ENCODE peak calls at places on chromosomes 2 and 18, in six cellular contexts. One of them, this sample, is unnamed.

GRCh38 chr2:225010804-225011203 is 31.5 kb downstream of the DOCK10 start:
- DNase-seq in nucleus accumbens: no peak
- DNase-seq in H4: no peak
- DNase-seq in M059J: peak
- DNase-seq in HTR-8/SVneo: peak
- DNase-seq in activated CD8-positive, alpha-beta memory T cell treated with anti-CD3 and anti-CD28 coated beads, Interleukin-2, amount 50 U/mL, for 4 hours: no peak
- DNase-seq in this sample: no peak

GRCh38 chr2:162113088-162113770 is 38.8 kb downstream of the GCG start:
- DNase-seq in HTR-8/SVneo: no peak
- DNase-seq in H4: no peak
- DNase-seq in nucleus accumbens: no peak
- DNase-seq in M059J: no peak
- DNase-seq in activated CD8-positive, alpha-beta memory T cell treated with anti-CD3 and anti-CD28 coated beads, Interleukin-2, amount 50 U/mL, for 4 hours: no peak
- DNase-seq in this sample: no peak

GRCh38 chr18:42157878-42158277 is 202.8 kb downstream of the PIK3C3 start:
- DNase-seq in M059J: no peak
- DNase-seq in activated CD8-positive, alpha-beta memory T cell treated with anti-CD3 and anti-CD28 coated beads, Interleukin-2, amount 50 U/mL, for 4 hours: no peak
- DNase-seq in H4: no peak
- DNase-seq in HTR-8/SVneo: no peak
- DNase-seq in nucleus accumbens: no peak
- DNase-seq in this sample: no peak

GRCh38 chr2:152445791-152446201 is 110.8 kb downstream of the FMNL2 start:
- DNase-seq in activated CD8-positive, alpha-beta memory T cell treated with anti-CD3 and anti-CD28 coated beads, Interleukin-2, amount 50 U/mL, for 4 hours: no peak
- DNase-seq in M059J: peak
- DNase-seq in H4: peak
- DNase-seq in HTR-8/SVneo: peak
- DNase-seq in nucleus accumbens: no peak
- DNase-seq in this sample: no peak

GRCh38 chr2:239824051-239824694 is 201.0 kb downstream of the NDUFA10 start:
- DNase-seq in activated CD8-positive, alpha-beta memory T cell treated with anti-CD3 and anti-CD28 coated beads, Interleukin-2, amount 50 U/mL, for 4 hours: peak
- DNase-seq in M059J: peak
- DNase-seq in nucleus accumbens: no peak
- DNase-seq in H4: peak
- DNase-seq in HTR-8/SVneo: no peak
- DNase-seq in this sample: no peak

GRCh38 chr2:71927757-71928715 is 219.6 kb downstream of the CYP26B1 start:
- DNase-seq in HTR-8/SVneo: no peak
- DNase-seq in activated CD8-positive, alpha-beta memory T cell treated with anti-CD3 and anti-CD28 coated beads, Interleukin-2, amount 50 U/mL, for 4 hours: no peak
- DNase-seq in M059J: no peak
- DNase-seq in nucleus accumbens: no peak
- DNase-seq in H4: no peak
- DNase-seq in this sample: no peak

GRCh38 chr18:79485788-79486355 is 90.1 kb downstream of the NFATC1 start:
- DNase-seq in nucleus accumbens: no peak
- DNase-seq in M059J: peak
- DNase-seq in H4: peak
- DNase-seq in activated CD8-positive, alpha-beta memory T cell treated with anti-CD3 and anti-CD28 coated beads, Interleukin-2, amount 50 U/mL, for 4 hours: peak
- DNase-seq in HTR-8/SVneo: peak
- DNase-seq in this sample: no peak

GRCh38 chr2:30412392-30413321 is 34.4 kb upstream of the LCLAT1 start:
- DNase-seq in HTR-8/SVneo: no peak
- DNase-seq in activated CD8-positive, alpha-beta memory T cell treated with anti-CD3 and anti-CD28 coated beads, Interleukin-2, amount 50 U/mL, for 4 hours: no peak
- DNase-seq in H4: no peak
- DNase-seq in nucleus accumbens: no peak
- DNase-seq in M059J: no peak
- DNase-seq in this sample: no peak

GRCh38 chr2:241627675-241628074 is 9.3 kb downstream of the THAP4 start:
- DNase-seq in activated CD8-positive, alpha-beta memory T cell treated with anti-CD3 and anti-CD28 coated beads, Interleukin-2, amount 50 U/mL, for 4 hours: no peak
- DNase-seq in H4: no peak
- DNase-seq in nucleus accumbens: no peak
- DNase-seq in M059J: no peak
- DNase-seq in HTR-8/SVneo: no peak
- DNase-seq in this sample: no peak

GRCh38 chr2:8794923-8795825 is 42.2 kb downstream of the KIDINS220 start:
- DNase-seq in activated CD8-positive, alpha-beta memory T cell treated with anti-CD3 and anti-CD28 coated beads, Interleukin-2, amount 50 U/mL, for 4 hours: no peak
- DNase-seq in M059J: no peak
- DNase-seq in H4: no peak
- DNase-seq in HTR-8/SVneo: no peak
- DNase-seq in nucleus accumbens: no peak
- DNase-seq in this sample: no peak

GRCh38 chr18:12783524-12783923 is 80.7 kb downstream of the PSMG2 start:
- DNase-seq in activated CD8-positive, alpha-beta memory T cell treated with anti-CD3 and anti-CD28 coated beads, Interleukin-2, amount 50 U/mL, for 4 hours: no peak
- DNase-seq in nucleus accumbens: no peak
- DNase-seq in H4: no peak
- DNase-seq in HTR-8/SVneo: no peak
- DNase-seq in M059J: no peak
- DNase-seq in this sample: no peak

GRCh38 chr2:1556776-1557466 is 143.7 kb downstream of the TPO start:
- DNase-seq in HTR-8/SVneo: peak
- DNase-seq in nucleus accumbens: no peak
- DNase-seq in M059J: peak
- DNase-seq in activated CD8-positive, alpha-beta memory T cell treated with anti-CD3 and anti-CD28 coated beads, Interleukin-2, amount 50 U/mL, for 4 hours: no peak
- DNase-seq in H4: peak
- DNase-seq in this sample: no peak

GRCh38 chr2:1837022-1837421 is 92.7 kb upstream of the PXDN start:
- DNase-seq in HTR-8/SVneo: no peak
- DNase-seq in M059J: no peak
- DNase-seq in nucleus accumbens: no peak
- DNase-seq in activated CD8-positive, alpha-beta memory T cell treated with anti-CD3 and anti-CD28 coated beads, Interleukin-2, amount 50 U/mL, for 4 hours: no peak
- DNase-seq in H4: no peak
- DNase-seq in this sample: no peak

GRCh38 chr18:75874401-75875093 is 447.0 kb upstream of the SMIM21 start:
- DNase-seq in HTR-8/SVneo: no peak
- DNase-seq in H4: no peak
- DNase-seq in nucleus accumbens: no peak
- DNase-seq in M059J: no peak
- DNase-seq in activated CD8-positive, alpha-beta memory T cell treated with anti-CD3 and anti-CD28 coated beads, Interleukin-2, amount 50 U/mL, for 4 hours: no peak
- DNase-seq in this sample: no peak

GRCh38 chr2:65064728-65065552 is 8.7 kb downstream of the CEP68 start:
- DNase-seq in H4: peak
- DNase-seq in nucleus accumbens: peak
- DNase-seq in M059J: peak
- DNase-seq in activated CD8-positive, alpha-beta memory T cell treated with anti-CD3 and anti-CD28 coated beads, Interleukin-2, amount 50 U/mL, for 4 hours: no peak
- DNase-seq in HTR-8/SVneo: no peak
- DNase-seq in this sample: peak

GRCh38 chr2:78682781-78683180 is 342.7 kb upstream of the REG3G start:
- DNase-seq in H4: peak
- DNase-seq in activated CD8-positive, alpha-beta memory T cell treated with anti-CD3 and anti-CD28 coated beads, Interleukin-2, amount 50 U/mL, for 4 hours: no peak
- DNase-seq in HTR-8/SVneo: no peak
- DNase-seq in nucleus accumbens: no peak
- DNase-seq in M059J: peak
- DNase-seq in this sample: no peak

GRCh38 chr2:42385225-42385624 is 24.2 kb upstream of the COX7A2L start:
- DNase-seq in nucleus accumbens: no peak
- DNase-seq in H4: peak
- DNase-seq in HTR-8/SVneo: peak
- DNase-seq in M059J: peak
- DNase-seq in activated CD8-positive, alpha-beta memory T cell treated with anti-CD3 and anti-CD28 coated beads, Interleukin-2, amount 50 U/mL, for 4 hours: no peak
- DNase-seq in this sample: no peak

GRCh38 chr2:101854877-101855276 is 136.9 kb upstream of the IL1R2 start:
- DNase-seq in M059J: no peak
- DNase-seq in nucleus accumbens: no peak
- DNase-seq in activated CD8-positive, alpha-beta memory T cell treated with anti-CD3 and anti-CD28 coated beads, Interleukin-2, amount 50 U/mL, for 4 hours: no peak
- DNase-seq in H4: no peak
- DNase-seq in HTR-8/SVneo: no peak
- DNase-seq in this sample: no peak

GRCh38 chr2:73931531-73932500 is 5.1 kb downstream of the DGUOK start:
- DNase-seq in activated CD8-positive, alpha-beta memory T cell treated with anti-CD3 and anti-CD28 coated beads, Interleukin-2, amount 50 U/mL, for 4 hours: peak
- DNase-seq in nucleus accumbens: no peak
- DNase-seq in H4: no peak
- DNase-seq in HTR-8/SVneo: no peak
- DNase-seq in M059J: peak
- DNase-seq in this sample: no peak

GRCh38 chr2:75772908-75773630 is 62.4 kb upstream of the GCFC2 start:
- DNase-seq in HTR-8/SVneo: no peak
- DNase-seq in activated CD8-positive, alpha-beta memory T cell treated with anti-CD3 and anti-CD28 coated beads, Interleukin-2, amount 50 U/mL, for 4 hours: no peak
- DNase-seq in M059J: no peak
- DNase-seq in nucleus accumbens: no peak
- DNase-seq in H4: no peak
- DNase-seq in this sample: no peak

GRCh38 chr2:42960835-42961165 is 168.4 kb upstream of the HAAO start:
- DNase-seq in HTR-8/SVneo: no peak
- DNase-seq in H4: no peak
- DNase-seq in M059J: no peak
- DNase-seq in nucleus accumbens: no peak
- DNase-seq in activated CD8-positive, alpha-beta memory T cell treated with anti-CD3 and anti-CD28 coated beads, Interleukin-2, amount 50 U/mL, for 4 hours: no peak
- DNase-seq in this sample: no peak

GRCh38 chr2:42202299-42203008 is 33.3 kb downstream of the EML4 start:
- DNase-seq in nucleus accumbens: no peak
- DNase-seq in HTR-8/SVneo: no peak
- DNase-seq in activated CD8-positive, alpha-beta memory T cell treated with anti-CD3 and anti-CD28 coated beads, Interleukin-2, amount 50 U/mL, for 4 hours: no peak
- DNase-seq in M059J: peak
- DNase-seq in H4: no peak
- DNase-seq in this sample: no peak

GRCh38 chr18:3466051-3466450 is 16.1 kb downstream of the TGIF1 start:
- DNase-seq in M059J: peak
- DNase-seq in activated CD8-positive, alpha-beta memory T cell treated with anti-CD3 and anti-CD28 coated beads, Interleukin-2, amount 50 U/mL, for 4 hours: no peak
- DNase-seq in HTR-8/SVneo: no peak
- DNase-seq in nucleus accumbens: no peak
- DNase-seq in H4: peak
- DNase-seq in this sample: no peak

GRCh38 chr18:62526098-62527025 is 3.5 kb downstream of the ZCCHC2 start:
- DNase-seq in activated CD8-positive, alpha-beta memory T cell treated with anti-CD3 and anti-CD28 coated beads, Interleukin-2, amount 50 U/mL, for 4 hours: peak
- DNase-seq in nucleus accumbens: peak
- DNase-seq in HTR-8/SVneo: peak
- DNase-seq in M059J: peak
- DNase-seq in H4: peak
- DNase-seq in this sample: peak

GRCh38 chr2:36861896-36862295 is 104.4 kb downstream of the STRN start:
- DNase-seq in H4: no peak
- DNase-seq in M059J: no peak
- DNase-seq in nucleus accumbens: no peak
- DNase-seq in activated CD8-positive, alpha-beta memory T cell treated with anti-CD3 and anti-CD28 coated beads, Interleukin-2, amount 50 U/mL, for 4 hours: no peak
- DNase-seq in HTR-8/SVneo: no peak
- DNase-seq in this sample: no peak

GRCh38 chr2:232315049-232315922 is 63.3 kb upstream of the ALPP start:
- DNase-seq in nucleus accumbens: peak
- DNase-seq in activated CD8-positive, alpha-beta memory T cell treated with anti-CD3 and anti-CD28 coated beads, Interleukin-2, amount 50 U/mL, for 4 hours: peak
- DNase-seq in H4: peak
- DNase-seq in HTR-8/SVneo: no peak
- DNase-seq in M059J: peak
- DNase-seq in this sample: peak

GRCh38 chr2:230885467-230886130 is 20.9 kb downstream of the ITM2C start:
- DNase-seq in HTR-8/SVneo: no peak
- DNase-seq in activated CD8-positive, alpha-beta memory T cell treated with anti-CD3 and anti-CD28 coated beads, Interleukin-2, amount 50 U/mL, for 4 hours: no peak
- DNase-seq in M059J: peak
- DNase-seq in nucleus accumbens: peak
- DNase-seq in H4: no peak
- DNase-seq in this sample: no peak

GRCh38 chr2:3116371-3116770 is 261.2 kb downstream of the EIPR1 start:
- DNase-seq in H4: no peak
- DNase-seq in nucleus accumbens: no peak
- DNase-seq in HTR-8/SVneo: no peak
- DNase-seq in M059J: no peak
- DNase-seq in activated CD8-positive, alpha-beta memory T cell treated with anti-CD3 and anti-CD28 coated beads, Interleukin-2, amount 50 U/mL, for 4 hours: no peak
- DNase-seq in this sample: no peak